ENCODE peak calls at places on chromosome 11, in nine cellular contexts. H is body of pancreas, P is heart left ventricle, E is GM12892, A is HCT116, D is A549, Z is testis, F is tibial nerve, I is uterus. V is an unnamed sample.
A peak's percentile ranks its signal among the peaks of the same experiment; 100 is the strongest.

GRCh38 chr11:88246680-88247079 is 71.4 kb upstream of the RAB38 start:
- DNase-seq in F (no peak), I (no peak), H (no peak), E (no peak), P (no peak), Z (peak; percentile 44), A (no peak), D (peak; percentile 10), V (no peak)

GRCh38 chr11:77642228-77642627 is 4.6 kb upstream of the CLNS1A start:
- DNase-seq in F (no peak), Z (no peak), P (no peak), I (no peak), E (no peak), D (no peak), A (no peak), H (no peak), V (no peak)

GRCh38 chr11:17778956-17779860 is 44.6 kb downstream of the KCNC1 start:
- DNase-seq in D (no peak), E (no peak), A (no peak), F (no peak), P (no peak), Z (no peak), I (no peak), H (no peak), V (no peak)

GRCh38 chr11:95322546-95322945 is 91.5 kb upstream of the SESN3 start:
- DNase-seq in F (no peak), P (no peak), A (no peak), Z (no peak), I (no peak), E (no peak), H (no peak), D (no peak), V (no peak)

GRCh38 chr11:126808851-126809250 is 191.7 kb downstream of the KIRREL3 start:
- DNase-seq in P (no peak), F (no peak), A (no peak), I (no peak), D (no peak), E (no peak), Z (no peak), H (no peak), V (no peak)

GRCh38 chr11:132604446-132604845 is 927.9 kb downstream of the OPCML start:
- DNase-seq in H (no peak), I (no peak), F (no peak), D (no peak), P (no peak), A (no peak), Z (no peak), E (no peak), V (no peak)

GRCh38 chr11:30860970-30861369 is 274.8 kb upstream of the MPPED2 start:
- DNase-seq in A (no peak), E (no peak), P (no peak), I (no peak), H (no peak), Z (no peak), D (no peak), F (no peak), V (no peak)

GRCh38 chr11:96715208-96715607 is 325.4 kb downstream of the JRKL start:
- DNase-seq in A (no peak), E (no peak), P (no peak), I (no peak), F (no peak), H (no peak), D (no peak), Z (no peak), V (no peak)

GRCh38 chr11:125772834-125773505 is 5.7 kb downstream of the PATE2 start:
- DNase-seq in A (no peak), P (no peak), Z (no peak), H (no peak), F (no peak), I (no peak), E (no peak), D (no peak), V (no peak)

GRCh38 chr11:10932976-10933375 is 75.1 kb upstream of the ZBED5 start:
- DNase-seq in A (no peak), I (no peak), P (no peak), F (no peak), H (no peak), Z (no peak), E (no peak), D (no peak), V (no peak)

GRCh38 chr11:13965337-13965736 is 2.8 kb downstream of the SPON1 start:
- DNase-seq in A (no peak), I (no peak), P (no peak), H (no peak), E (no peak), Z (no peak), F (no peak), D (no peak), V (no peak)

GRCh38 chr11:95659088-95659487 is 130.5 kb downstream of the FAM76B start:
- DNase-seq in A (no peak), F (no peak), D (no peak), H (no peak), I (no peak), E (no peak), Z (no peak), P (no peak), V (no peak)

GRCh38 chr11:112162761-112163669 is 879 bp downstream of the IL18 start:
- DNase-seq in H (no peak), F (no peak), A (no peak), I (no peak), E (no peak), Z (no peak), D (peak; percentile 38), P (no peak), V (no peak)

GRCh38 chr11:112160452-112160851 is 3.4 kb downstream of the IL18 start:
- DNase-seq in Z (no peak), A (no peak), D (no peak), P (no peak), I (no peak), F (no peak), E (no peak), H (no peak), V (no peak)

GRCh38 chr11:112159098-112159761 is 4.7 kb downstream of the IL18 start:
- DNase-seq in E (no peak), Z (no peak), F (no peak), P (no peak), D (no peak), H (no peak), I (no peak), A (no peak), V (no peak)

GRCh38 chr11:112163875-112164521 is at the start of gene IL18:
- DNase-seq in I (no peak), H (peak; percentile 58), Z (peak; percentile 27), A (peak; percentile 78), P (peak; percentile 64), E (no peak), D (peak; percentile 88), F (no peak), V (peak; percentile 8)

GRCh38 chr11:112161012-112161411 is 2.9 kb downstream of the IL18 start:
- DNase-seq in A (no peak), I (no peak), H (no peak), D (no peak), Z (no peak), F (no peak), E (no peak), P (no peak), V (no peak)
- TF ChIP-seq POLR2A in A (no peak), I (no peak), H (no peak), D (no peak), Z (no peak), F (no peak), E (no peak), P (no peak), V (no peak)

DNA sequence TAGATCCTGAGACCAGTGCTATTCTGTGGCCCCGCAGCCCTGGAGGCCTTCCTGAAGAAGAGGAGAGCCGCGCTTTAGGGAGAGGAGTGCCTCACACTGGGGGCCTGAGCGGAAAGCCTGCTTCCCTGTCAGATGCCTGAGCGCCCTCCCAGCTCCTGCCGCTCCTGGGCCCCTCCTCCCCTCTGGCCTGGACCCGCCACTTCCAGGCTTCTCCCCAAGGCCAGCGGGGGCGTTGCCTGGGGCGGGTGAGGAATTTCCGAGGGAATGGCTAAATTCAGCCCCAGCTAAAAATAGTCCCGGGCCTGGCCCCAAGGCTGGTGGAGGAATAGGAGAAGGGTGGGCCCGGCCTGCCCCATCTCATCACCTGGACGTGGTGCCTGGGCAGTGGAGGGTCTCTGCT is 15.4 kb downstream of the ARHGEF17 start:
- DNase-seq in Z (peak; percentile 87), H (no peak), A (no peak), E (no peak), P (peak; percentile 86), I (peak; percentile 96), D (no peak), F (peak; percentile 71), V (no peak)
- TF ChIP-seq POLR2A in Z (no peak), H (no peak), A (no peak), E (no peak), P (peak; percentile 51), I (peak; percentile 36), D (no peak), F (no peak), V (no peak)

DNA sequence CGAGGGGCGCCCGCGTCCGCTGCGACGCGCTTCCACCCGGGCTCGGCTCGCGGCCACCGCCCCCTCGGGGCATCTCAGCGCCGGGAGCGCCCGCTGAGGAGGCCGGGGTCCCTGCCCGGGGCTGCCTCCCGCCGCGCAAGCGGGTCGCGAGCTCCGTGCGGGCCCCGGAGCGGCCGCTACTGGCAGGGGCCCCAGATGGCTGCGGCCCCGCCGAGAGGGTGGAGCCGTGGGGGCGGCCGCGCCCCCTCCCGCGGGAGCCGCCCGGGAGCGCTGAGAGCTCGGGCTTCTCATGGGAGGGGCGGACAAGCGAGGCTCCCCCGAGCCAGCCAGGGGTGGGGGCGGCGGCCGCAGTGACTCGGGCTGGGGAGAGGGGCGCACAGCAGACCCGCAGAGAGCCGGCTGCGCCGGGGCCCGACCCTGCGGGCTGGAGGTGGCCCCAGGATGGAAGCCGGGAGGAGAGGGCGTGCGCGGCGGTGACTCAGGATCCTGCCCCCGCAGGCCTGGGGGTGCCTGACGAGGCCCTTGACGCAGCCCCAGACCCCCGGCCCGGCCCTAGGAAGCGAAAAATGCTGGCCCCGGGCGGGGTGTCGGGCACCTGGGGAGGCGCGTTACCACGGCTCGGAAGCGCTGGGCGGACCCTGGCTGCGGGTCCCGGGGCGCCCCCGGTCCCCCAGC is 606 bp upstream of the ZFTA start:
- DNase-seq in D (no peak), I (peak; percentile 55), A (no peak), H (peak; percentile 34), P (peak; percentile 83), F (no peak), E (peak; percentile 46), Z (peak; percentile 29), V (peak; percentile 64)
- TF ChIP-seq POLR2A in D (peak; percentile 38), I (no peak), A (peak; percentile 47), H (peak; percentile 22), P (peak; percentile 56), F (no peak), E (no peak), Z (no peak), V (no peak)

DNA sequence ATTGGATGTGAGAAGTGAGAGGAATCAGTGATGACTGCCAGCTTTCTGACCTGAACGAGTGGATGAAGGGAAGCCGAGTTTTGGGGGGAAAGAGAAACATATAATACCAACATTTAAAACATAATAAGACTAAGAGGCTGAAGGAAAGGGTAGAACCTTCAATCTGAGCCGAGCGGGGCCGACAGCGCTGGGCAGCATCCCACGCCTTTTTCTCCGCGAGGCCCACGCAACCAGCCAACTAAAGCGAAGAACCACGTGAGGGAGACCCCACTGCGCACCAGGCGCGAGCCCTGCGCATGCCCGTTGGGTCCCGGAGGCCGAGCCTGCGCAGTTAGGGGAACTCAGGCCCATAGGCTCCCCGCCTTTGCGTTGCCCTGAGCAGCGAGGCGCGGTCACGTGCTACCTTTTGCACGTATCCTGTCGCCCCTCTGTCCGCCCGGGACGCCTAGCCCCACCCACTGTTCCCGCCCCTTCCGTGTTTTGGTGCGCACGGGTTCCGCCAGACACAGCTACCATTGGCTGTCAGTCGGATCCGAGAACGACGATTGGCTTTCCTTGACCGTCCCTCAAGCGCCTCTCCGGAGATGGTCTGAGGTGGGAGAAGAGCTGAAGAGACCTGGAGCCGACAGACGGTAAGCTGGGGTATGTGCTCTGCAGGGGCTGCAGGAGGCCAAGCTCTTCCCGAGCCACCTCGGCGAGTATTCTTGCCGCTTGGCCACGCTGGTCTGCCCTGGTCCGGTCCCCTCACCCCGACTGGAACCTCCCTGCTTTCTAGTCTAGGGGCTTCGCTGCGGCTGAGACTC is at the start of gene HINFP:
- DNase-seq in D (peak; percentile 98), H (peak; percentile 99), P (peak; percentile 100), Z (peak; percentile 100), E (peak; percentile 99), F (peak; percentile 99), A (peak; percentile 97), I (peak; percentile 100), V (peak; percentile 99)
- TF ChIP-seq POLR2A in D (peak; percentile 83), H (no peak), P (peak; percentile 74), Z (no peak), E (peak; percentile 87), F (no peak), A (peak; percentile 84), I (peak; percentile 81), V (peak; percentile 85)